ENCODE peak calls at places on chromosomes 11 and 22, in seven cellular contexts. One of them, this sample, is unnamed.

GRCh38 chr22:30887418-30887817 is 81.2 kb downstream of the MORC2 start:
- DNase-seq in GM23338: no peak
- DNase-seq in stimulated activated CD4-positive, alpha-beta T cell treated with anti-CD3 and anti-CD28 coated beads, TNF-alpha, amount 100 ng/mL, for 48 hours: no peak
- DNase-seq in RCC 7860: no peak
- DNase-seq in activated CD4-positive, alpha-beta T cell treated with anti-CD3 and anti-CD28 coated beads for 48 hours: no peak
- DNase-seq in fibroblast of pulmonary artery: no peak
- DNase-seq in transverse colon: no peak
- DNase-seq in this sample: no peak

GRCh38 chr11:96114178-96115070 is 190.5 kb upstream of the MTMR2 start:
- DNase-seq in GM23338: no peak
- DNase-seq in stimulated activated CD4-positive, alpha-beta T cell treated with anti-CD3 and anti-CD28 coated beads, TNF-alpha, amount 100 ng/mL, for 48 hours: no peak
- DNase-seq in RCC 7860: no peak
- DNase-seq in activated CD4-positive, alpha-beta T cell treated with anti-CD3 and anti-CD28 coated beads for 48 hours: no peak
- DNase-seq in fibroblast of pulmonary artery: no peak
- DNase-seq in transverse colon: no peak
- DNase-seq in this sample: no peak

GRCh38 chr22:48701296-48702030 is 1126.2 kb downstream of the BRD1 start:
- DNase-seq in GM23338: no peak
- DNase-seq in stimulated activated CD4-positive, alpha-beta T cell treated with anti-CD3 and anti-CD28 coated beads, TNF-alpha, amount 100 ng/mL, for 48 hours: no peak
- DNase-seq in RCC 7860: no peak
- DNase-seq in activated CD4-positive, alpha-beta T cell treated with anti-CD3 and anti-CD28 coated beads for 48 hours: no peak
- DNase-seq in fibroblast of pulmonary artery: no peak
- DNase-seq in transverse colon: no peak
- DNase-seq in this sample: no peak

GRCh38 chr11:22879615-22880014 is 19.3 kb upstream of the CCDC179 start:
- DNase-seq in GM23338: no peak
- DNase-seq in stimulated activated CD4-positive, alpha-beta T cell treated with anti-CD3 and anti-CD28 coated beads, TNF-alpha, amount 100 ng/mL, for 48 hours: no peak
- DNase-seq in RCC 7860: no peak
- DNase-seq in activated CD4-positive, alpha-beta T cell treated with anti-CD3 and anti-CD28 coated beads for 48 hours: no peak
- DNase-seq in fibroblast of pulmonary artery: peak
- DNase-seq in transverse colon: no peak
- DNase-seq in this sample: no peak

GRCh38 chr11:69277074-69277809 is 16.7 kb upstream of the MYEOV start:
- DNase-seq in GM23338: no peak
- DNase-seq in stimulated activated CD4-positive, alpha-beta T cell treated with anti-CD3 and anti-CD28 coated beads, TNF-alpha, amount 100 ng/mL, for 48 hours: no peak
- DNase-seq in RCC 7860: no peak
- DNase-seq in activated CD4-positive, alpha-beta T cell treated with anti-CD3 and anti-CD28 coated beads for 48 hours: no peak
- DNase-seq in fibroblast of pulmonary artery: no peak
- DNase-seq in transverse colon: no peak
- DNase-seq in this sample: no peak

GRCh38 chr11:57667715-57668466 is at the start of gene ZDHHC5:
- DNase-seq in GM23338: peak
- DNase-seq in stimulated activated CD4-positive, alpha-beta T cell treated with anti-CD3 and anti-CD28 coated beads, TNF-alpha, amount 100 ng/mL, for 48 hours: peak
- DNase-seq in RCC 7860: peak
- DNase-seq in activated CD4-positive, alpha-beta T cell treated with anti-CD3 and anti-CD28 coated beads for 48 hours: peak
- DNase-seq in fibroblast of pulmonary artery: peak
- DNase-seq in transverse colon: peak
- DNase-seq in this sample: peak

GRCh38 chr22:45163074-45163416 is 680 bp upstream of the NUP50 start:
- DNase-seq in GM23338: peak
- DNase-seq in stimulated activated CD4-positive, alpha-beta T cell treated with anti-CD3 and anti-CD28 coated beads, TNF-alpha, amount 100 ng/mL, for 48 hours: peak
- DNase-seq in RCC 7860: no peak
- DNase-seq in activated CD4-positive, alpha-beta T cell treated with anti-CD3 and anti-CD28 coated beads for 48 hours: peak
- DNase-seq in fibroblast of pulmonary artery: peak
- DNase-seq in transverse colon: peak
- DNase-seq in this sample: peak

GRCh38 chr11:133134561-133135173 is 397.6 kb downstream of the OPCML start:
- DNase-seq in GM23338: peak
- DNase-seq in stimulated activated CD4-positive, alpha-beta T cell treated with anti-CD3 and anti-CD28 coated beads, TNF-alpha, amount 100 ng/mL, for 48 hours: peak
- DNase-seq in RCC 7860: no peak
- DNase-seq in activated CD4-positive, alpha-beta T cell treated with anti-CD3 and anti-CD28 coated beads for 48 hours: peak
- DNase-seq in fibroblast of pulmonary artery: peak
- DNase-seq in transverse colon: peak
- DNase-seq in this sample: peak

GRCh38 chr11:80122211-80122610 is 681.4 kb upstream of the TENM4 start:
- DNase-seq in GM23338: no peak
- DNase-seq in stimulated activated CD4-positive, alpha-beta T cell treated with anti-CD3 and anti-CD28 coated beads, TNF-alpha, amount 100 ng/mL, for 48 hours: no peak
- DNase-seq in RCC 7860: no peak
- DNase-seq in activated CD4-positive, alpha-beta T cell treated with anti-CD3 and anti-CD28 coated beads for 48 hours: no peak
- DNase-seq in fibroblast of pulmonary artery: no peak
- DNase-seq in transverse colon: no peak
- DNase-seq in this sample: no peak

GRCh38 chr22:25716637-25717036 is 25.4 kb upstream of the MYO18B start:
- DNase-seq in GM23338: no peak
- DNase-seq in stimulated activated CD4-positive, alpha-beta T cell treated with anti-CD3 and anti-CD28 coated beads, TNF-alpha, amount 100 ng/mL, for 48 hours: no peak
- DNase-seq in RCC 7860: no peak
- DNase-seq in activated CD4-positive, alpha-beta T cell treated with anti-CD3 and anti-CD28 coated beads for 48 hours: no peak
- DNase-seq in fibroblast of pulmonary artery: no peak
- DNase-seq in transverse colon: no peak
- DNase-seq in this sample: no peak

GRCh38 chr22:44363980-44364749 is 51.4 kb upstream of the SHISAL1 start:
- DNase-seq in GM23338: no peak
- DNase-seq in stimulated activated CD4-positive, alpha-beta T cell treated with anti-CD3 and anti-CD28 coated beads, TNF-alpha, amount 100 ng/mL, for 48 hours: no peak
- DNase-seq in RCC 7860: peak
- DNase-seq in activated CD4-positive, alpha-beta T cell treated with anti-CD3 and anti-CD28 coated beads for 48 hours: no peak
- DNase-seq in fibroblast of pulmonary artery: no peak
- DNase-seq in transverse colon: no peak
- DNase-seq in this sample: no peak

GRCh38 chr11:34602245-34602644 is 18.6 kb upstream of the EHF start:
- DNase-seq in GM23338: no peak
- DNase-seq in stimulated activated CD4-positive, alpha-beta T cell treated with anti-CD3 and anti-CD28 coated beads, TNF-alpha, amount 100 ng/mL, for 48 hours: no peak
- DNase-seq in RCC 7860: no peak
- DNase-seq in activated CD4-positive, alpha-beta T cell treated with anti-CD3 and anti-CD28 coated beads for 48 hours: no peak
- DNase-seq in fibroblast of pulmonary artery: no peak
- DNase-seq in transverse colon: peak
- DNase-seq in this sample: no peak

GRCh38 chr11:66063900-66064299 is 6.2 kb upstream of the PACS1 start:
- DNase-seq in GM23338: no peak
- DNase-seq in stimulated activated CD4-positive, alpha-beta T cell treated with anti-CD3 and anti-CD28 coated beads, TNF-alpha, amount 100 ng/mL, for 48 hours: no peak
- DNase-seq in RCC 7860: no peak
- DNase-seq in activated CD4-positive, alpha-beta T cell treated with anti-CD3 and anti-CD28 coated beads for 48 hours: no peak
- DNase-seq in fibroblast of pulmonary artery: no peak
- DNase-seq in transverse colon: no peak
- DNase-seq in this sample: no peak

GRCh38 chr22:32951807-32952153 is 106.4 kb downstream of the SYN3 start:
- DNase-seq in GM23338: no peak
- DNase-seq in stimulated activated CD4-positive, alpha-beta T cell treated with anti-CD3 and anti-CD28 coated beads, TNF-alpha, amount 100 ng/mL, for 48 hours: no peak
- DNase-seq in RCC 7860: no peak
- DNase-seq in activated CD4-positive, alpha-beta T cell treated with anti-CD3 and anti-CD28 coated beads for 48 hours: no peak
- DNase-seq in fibroblast of pulmonary artery: peak
- DNase-seq in transverse colon: no peak
- DNase-seq in this sample: peak

GRCh38 chr11:17735823-17736772 is 1.5 kb downstream of the KCNC1 start:
- DNase-seq in GM23338: peak
- DNase-seq in stimulated activated CD4-positive, alpha-beta T cell treated with anti-CD3 and anti-CD28 coated beads, TNF-alpha, amount 100 ng/mL, for 48 hours: no peak
- DNase-seq in RCC 7860: no peak
- DNase-seq in activated CD4-positive, alpha-beta T cell treated with anti-CD3 and anti-CD28 coated beads for 48 hours: no peak
- DNase-seq in fibroblast of pulmonary artery: no peak
- DNase-seq in transverse colon: no peak
- DNase-seq in this sample: no peak

GRCh38 chr11:94128171-94128745 is 383 bp upstream of the PANX1 start:
- DNase-seq in GM23338: peak
- DNase-seq in stimulated activated CD4-positive, alpha-beta T cell treated with anti-CD3 and anti-CD28 coated beads, TNF-alpha, amount 100 ng/mL, for 48 hours: peak
- DNase-seq in RCC 7860: no peak
- DNase-seq in activated CD4-positive, alpha-beta T cell treated with anti-CD3 and anti-CD28 coated beads for 48 hours: no peak
- DNase-seq in fibroblast of pulmonary artery: no peak
- DNase-seq in transverse colon: peak
- DNase-seq in this sample: no peak

GRCh38 chr11:132072044-132072879 is 701.8 kb downstream of the NTM start:
- DNase-seq in GM23338: no peak
- DNase-seq in stimulated activated CD4-positive, alpha-beta T cell treated with anti-CD3 and anti-CD28 coated beads, TNF-alpha, amount 100 ng/mL, for 48 hours: no peak
- DNase-seq in RCC 7860: peak
- DNase-seq in activated CD4-positive, alpha-beta T cell treated with anti-CD3 and anti-CD28 coated beads for 48 hours: no peak
- DNase-seq in fibroblast of pulmonary artery: peak
- DNase-seq in transverse colon: no peak
- DNase-seq in this sample: no peak

GRCh38 chr11:131693756-131694155 is 323.3 kb downstream of the NTM start:
- DNase-seq in GM23338: no peak
- DNase-seq in stimulated activated CD4-positive, alpha-beta T cell treated with anti-CD3 and anti-CD28 coated beads, TNF-alpha, amount 100 ng/mL, for 48 hours: no peak
- DNase-seq in RCC 7860: no peak
- DNase-seq in activated CD4-positive, alpha-beta T cell treated with anti-CD3 and anti-CD28 coated beads for 48 hours: no peak
- DNase-seq in fibroblast of pulmonary artery: no peak
- DNase-seq in transverse colon: no peak
- DNase-seq in this sample: no peak

GRCh38 chr11:60357771-60358170 is 20.6 kb upstream of the MS4A7 start:
- DNase-seq in GM23338: no peak
- DNase-seq in stimulated activated CD4-positive, alpha-beta T cell treated with anti-CD3 and anti-CD28 coated beads, TNF-alpha, amount 100 ng/mL, for 48 hours: no peak
- DNase-seq in RCC 7860: no peak
- DNase-seq in activated CD4-positive, alpha-beta T cell treated with anti-CD3 and anti-CD28 coated beads for 48 hours: no peak
- DNase-seq in fibroblast of pulmonary artery: no peak
- DNase-seq in transverse colon: no peak
- DNase-seq in this sample: no peak

GRCh38 chr11:20068691-20069090 is 91.6 kb downstream of the DBX1 start:
- DNase-seq in GM23338: no peak
- DNase-seq in stimulated activated CD4-positive, alpha-beta T cell treated with anti-CD3 and anti-CD28 coated beads, TNF-alpha, amount 100 ng/mL, for 48 hours: no peak
- DNase-seq in RCC 7860: no peak
- DNase-seq in activated CD4-positive, alpha-beta T cell treated with anti-CD3 and anti-CD28 coated beads for 48 hours: no peak
- DNase-seq in fibroblast of pulmonary artery: no peak
- DNase-seq in transverse colon: no peak
- DNase-seq in this sample: no peak

GRCh38 chr11:115950660-115951059 is 446.4 kb upstream of the CADM1 start:
- DNase-seq in GM23338: no peak
- DNase-seq in stimulated activated CD4-positive, alpha-beta T cell treated with anti-CD3 and anti-CD28 coated beads, TNF-alpha, amount 100 ng/mL, for 48 hours: no peak
- DNase-seq in RCC 7860: no peak
- DNase-seq in activated CD4-positive, alpha-beta T cell treated with anti-CD3 and anti-CD28 coated beads for 48 hours: no peak
- DNase-seq in fibroblast of pulmonary artery: no peak
- DNase-seq in transverse colon: no peak
- DNase-seq in this sample: no peak

This sample was measured in ELF-1.